ENCODE peak calls at places on chromosome 1, in eight cellular contexts. K is foreskin fibroblast, P is BJ, L is left ventricle myocardium inferior, O is spleen, H is adrenal gland, J is cardiac fibroblast, R is GM13976. C is an unnamed sample.

GRCh38 chr1:76218888-76219588 is 144.5 kb downstream of the ST6GALNAC3 start:
- DNase-seq in K (no peak), P (no peak), L (no peak), O (no peak), H (no peak), J (no peak), R (no peak), C (no peak)

GRCh38 chr1:64171797-64172281 is 31.6 kb upstream of the UBE2U start:
- DNase-seq in K (peak; percentile 56), P (no peak), L (no peak), O (no peak), H (no peak), J (peak; percentile 68), R (no peak), C (no peak)

GRCh38 chr1:15029036-15029435 is 124.5 kb upstream of the TMEM51 start:
- DNase-seq in K (no peak), P (no peak), L (no peak), O (no peak), H (no peak), J (no peak), R (no peak), C (no peak)

GRCh38 chr1:42333662-42334239 is 1.3 kb downstream of the FOXJ3 start:
- DNase-seq in K (peak; percentile 10), P (no peak), L (no peak), O (no peak), H (no peak), J (peak; percentile 38), R (peak; percentile 27), C (no peak)

GRCh38 chr1:102776074-102776473 is 332.2 kb downstream of the COL11A1 start:
- DNase-seq in K (no peak), P (no peak), L (no peak), O (no peak), H (no peak), J (no peak), R (no peak), C (no peak)

GRCh38 chr1:219179293-219179692 is 5.6 kb downstream of the LYPLAL1 start:
- DNase-seq in K (peak; percentile 57), P (no peak), L (no peak), O (no peak), H (no peak), J (peak; percentile 74), R (no peak), C (no peak)

GRCh38 chr1:158752155-158752712 is 2.3 kb upstream of the OR6K6 start:
- DNase-seq in K (no peak), P (no peak), L (no peak), O (no peak), H (no peak), J (no peak), R (no peak), C (no peak)

GRCh38 chr1:213977486-213977842 is 10.3 kb upstream of the PROX1 start:
- DNase-seq in K (no peak), P (no peak), L (no peak), O (no peak), H (no peak), J (no peak), R (no peak), C (no peak)

GRCh38 chr1:29290414-29290980 is 54.2 kb downstream of the PTPRU start:
- DNase-seq in K (peak; percentile 67), P (no peak), L (no peak), O (no peak), H (no peak), J (no peak), R (no peak), C (no peak)

GRCh38 chr1:63362578-63362977 is 4.8 kb upstream of the ALG6 start:
- DNase-seq in K (no peak), P (no peak), L (no peak), O (no peak), H (no peak), J (no peak), R (no peak), C (no peak)

GRCh38 chr1:92973203-92973907 is 12.1 kb upstream of the DIPK1A start:
- DNase-seq in K (no peak), P (no peak), L (no peak), O (no peak), H (no peak), J (no peak), R (no peak), C (no peak)

GRCh38 chr1:58768971-58769808 is 14.7 kb downstream of the JUN start:
- DNase-seq in K (peak; percentile 89), P (no peak), L (peak; percentile 83), O (peak; percentile 76), H (peak; percentile 87), J (peak; percentile 81), R (no peak), C (peak; percentile 89)

GRCh38 chr1:157289424-157290105 is 151.4 kb upstream of the ETV3 start:
- DNase-seq in K (no peak), P (no peak), L (no peak), O (no peak), H (no peak), J (no peak), R (no peak), C (no peak)

GRCh38 chr1:50750021-50750619 is 209.9 kb downstream of the FAF1 start:
- DNase-seq in K (peak; percentile 62), P (no peak), L (no peak), O (no peak), H (peak; percentile 27), J (peak; percentile 63), R (no peak), C (peak; percentile 16)

GRCh38 chr1:184533049-184533448 is 146.2 kb downstream of the C1orf21 start:
- DNase-seq in K (no peak), P (no peak), L (no peak), O (no peak), H (no peak), J (no peak), R (no peak), C (no peak)

GRCh38 chr1:231432996-231433395 is 10.9 kb upstream of the EGLN1 start:
- DNase-seq in K (no peak), P (no peak), L (no peak), O (no peak), H (no peak), J (no peak), R (no peak), C (no peak)

GRCh38 chr1:97796716-97797115 is 124.1 kb downstream of the DPYD start:
- DNase-seq in K (no peak), P (no peak), L (no peak), O (no peak), H (no peak), J (peak; percentile 18), R (no peak), C (no peak)

GRCh38 chr1:51642739-51643142 is 25.8 kb downstream of the OSBPL9 start:
- DNase-seq in K (peak; percentile 90), P (peak; percentile 99), L (no peak), O (no peak), H (no peak), J (peak; percentile 96), R (no peak), C (no peak)

DNA sequence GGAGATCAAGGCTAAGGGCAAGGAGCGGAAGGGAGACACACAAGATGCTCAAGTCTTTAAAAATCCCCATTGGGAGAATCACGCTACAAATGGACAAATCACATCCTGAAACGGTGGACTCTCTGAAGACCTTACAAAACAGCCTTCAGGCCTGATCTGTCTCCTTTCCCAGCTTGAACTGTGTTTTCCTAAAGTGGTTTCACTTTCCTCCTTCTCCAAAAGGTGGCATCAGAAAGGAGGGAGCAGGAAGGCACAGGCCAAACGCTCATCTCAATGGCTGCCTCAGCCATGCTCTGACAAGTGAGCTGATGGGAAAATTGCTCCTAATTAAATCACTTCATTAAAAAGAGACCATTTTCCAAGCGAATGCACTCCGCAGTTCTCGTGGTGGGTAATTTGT is 47.7 kb downstream of the UTP25 start:
- DNase-seq in K (peak; percentile 73), P (no peak), L (no peak), O (no peak), H (peak; percentile 50), J (peak; percentile 85), R (no peak), C (no peak)
- TF ChIP-seq CTCF in K (peak; percentile 58), P (peak; percentile 69), L (peak; percentile 21), O (no peak), H (peak; percentile 19), J (peak; percentile 60), R (no peak), C (peak; percentile 34)

DNA sequence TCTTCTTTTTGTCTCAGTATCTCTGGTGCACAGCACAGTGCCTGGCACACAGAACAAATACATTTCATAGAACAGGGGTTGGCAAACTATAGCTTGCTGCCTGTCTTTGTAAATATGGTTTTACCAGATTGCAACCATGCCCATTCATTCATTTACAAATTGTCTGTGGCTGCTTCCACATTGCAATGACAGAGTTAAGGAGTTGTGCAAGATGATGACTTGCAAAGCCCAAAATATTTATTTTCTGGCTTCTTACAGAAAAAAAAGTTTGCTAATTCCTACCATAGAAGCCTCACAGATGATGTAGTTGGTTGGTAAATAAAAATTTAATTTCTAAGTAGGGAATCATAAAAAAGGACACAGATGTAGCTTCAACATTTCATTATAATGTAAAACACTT is 11.2 kb upstream of the HMGB4 start:
- DNase-seq in K (peak; percentile 3), P (no peak), L (no peak), O (no peak), H (no peak), J (no peak), R (no peak), C (no peak)
- TF ChIP-seq CTCF in K (no peak), P (no peak), L (no peak), O (no peak), H (no peak), J (no peak), R (no peak), C (no peak)

DNA sequence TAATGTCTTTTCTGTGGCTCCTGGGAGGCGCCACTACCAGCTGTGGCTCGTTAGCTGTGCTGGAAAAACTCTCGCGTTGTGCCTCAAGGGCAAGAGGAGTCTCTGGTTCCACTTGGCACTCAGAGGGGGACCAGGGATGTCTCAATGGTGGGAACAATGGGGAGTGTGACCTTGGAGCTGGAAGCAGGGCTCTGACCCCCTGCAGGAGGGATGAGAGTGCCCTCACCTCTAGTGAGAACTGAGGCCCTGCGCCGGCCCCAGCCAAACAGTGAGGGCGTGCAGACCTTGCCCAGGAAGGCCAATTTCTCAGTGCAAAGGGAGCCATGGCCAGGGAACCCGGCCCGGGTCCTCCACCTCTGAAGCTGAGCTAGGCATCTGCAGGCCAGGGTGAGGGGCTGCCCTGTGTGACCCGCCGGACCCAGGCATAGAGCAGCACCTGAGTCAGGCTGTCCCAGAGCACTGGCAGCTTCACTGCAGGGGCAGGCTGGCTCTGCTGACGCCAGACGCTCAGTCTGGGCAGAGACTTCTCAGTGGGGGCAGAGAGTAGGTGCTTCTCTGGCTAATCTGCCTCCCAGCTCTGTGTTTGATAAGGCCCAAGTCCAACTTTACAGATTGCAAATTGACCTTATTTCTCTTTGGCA is 1.8 kb downstream of the RD3 start:
- DNase-seq in K (no peak), P (no peak), L (no peak), O (peak; percentile 62), H (no peak), J (no peak), R (no peak), C (no peak)
- TF ChIP-seq CTCF in K (no peak), P (no peak), L (no peak), O (no peak), H (no peak), J (no peak), R (no peak), C (no peak)

DNA sequence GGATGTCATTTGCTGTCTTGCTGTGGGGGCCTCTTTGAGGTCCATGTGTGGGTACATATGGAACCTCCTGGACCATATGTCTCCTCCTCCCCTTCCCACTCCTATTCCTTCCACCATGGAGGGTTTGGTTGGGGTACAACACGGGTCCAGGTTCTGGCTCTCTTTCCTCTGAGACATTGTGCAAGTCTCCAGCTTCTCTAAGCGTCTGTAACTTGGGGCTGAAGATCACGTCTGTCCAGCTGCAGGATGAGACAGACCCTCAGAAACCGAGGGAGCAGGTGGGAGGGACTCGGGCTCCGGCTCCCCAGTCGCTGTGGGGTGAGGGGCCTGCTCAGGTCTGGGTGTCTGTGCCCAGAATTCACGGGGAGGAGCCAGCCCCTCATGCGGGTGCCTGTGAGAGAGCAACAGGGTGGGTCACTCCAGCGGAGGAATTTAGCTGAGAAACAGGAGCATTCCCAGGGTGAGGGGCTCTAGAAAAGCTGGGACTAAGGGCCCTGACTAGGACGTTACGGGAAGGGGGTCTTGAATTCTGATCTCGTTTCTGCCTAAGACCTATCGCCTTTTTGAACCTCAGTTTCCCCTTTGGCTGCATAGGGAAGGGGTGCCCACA is 42.0 kb upstream of the DMBX1 start:
- DNase-seq in K (no peak), P (no peak), L (no peak), O (no peak), H (no peak), J (no peak), R (no peak), C (no peak)
- TF ChIP-seq CTCF in K (no peak), P (no peak), L (no peak), O (no peak), H (no peak), J (no peak), R (no peak), C (no peak)